ENCODE peak calls at places on chromosome 13, in five cellular contexts. S, P, Z, N and U are unnamed samples.

GRCh38 chr13:79320433-79320832 is 85.6 kb downstream of the RBM26 start:
- DNase-seq in S (no peak), P (no peak), Z (no peak), N (no peak), U (no peak)

GRCh38 chr13:42812311-42812710 is 30.9 kb downstream of the FAM216B start:
- DNase-seq in S (no peak), P (no peak), Z (no peak), N (no peak), U (no peak)

GRCh38 chr13:30153871-30154426 is 153.4 kb downstream of the KATNAL1 start:
- DNase-seq in S (no peak), P (no peak), Z (no peak), N (no peak), U (peak; percentile 55)

GRCh38 chr13:49300716-49301589 is 53.2 kb downstream of the CDADC1 start:
- DNase-seq in S (peak; percentile 71), P (peak; percentile 42), Z (no peak), N (peak; percentile 77), U (peak; percentile 87)

GRCh38 chr13:105333416-105333815 is 1202.0 kb downstream of the EFNB2 start:
- DNase-seq in S (no peak), P (no peak), Z (no peak), N (no peak), U (no peak)

GRCh38 chr13:90287521-90287920 is 1060.0 kb upstream of the MIR17HG start:
- DNase-seq in S (no peak), P (no peak), Z (no peak), N (no peak), U (no peak)

GRCh38 chr13:74771964-74772363 is 637.8 kb upstream of the KLF12 start:
- DNase-seq in S (no peak), P (no peak), Z (no peak), N (no peak), U (no peak)

GRCh38 chr13:60242231-60242630 is 78.5 kb upstream of the DIAPH3 start:
- DNase-seq in S (no peak), P (no peak), Z (no peak), N (no peak), U (no peak)

GRCh38 chr13:101614491-101614890 is 162.0 kb downstream of the ITGBL1 start:
- DNase-seq in S (no peak), P (no peak), Z (no peak), N (no peak), U (no peak)

GRCh38 chr13:31204592-31204991 is 4.8 kb downstream of the B3GLCT start:
- DNase-seq in S (peak; percentile 58), P (no peak), Z (no peak), N (peak; percentile 34), U (no peak)

GRCh38 chr13:105783261-105783660 is 752.2 kb downstream of the EFNB2 start:
- DNase-seq in S (no peak), P (no peak), Z (no peak), N (no peak), U (no peak)

GRCh38 chr13:103100795-103101194 is 34.6 kb upstream of the SLC10A2 start:
- DNase-seq in S (no peak), P (no peak), Z (no peak), N (no peak), U (no peak)

GRCh38 chr13:107803822-107804495 is 411.4 kb downstream of the LIG4 start:
- DNase-seq in S (no peak), P (no peak), Z (no peak), N (no peak), U (no peak)

GRCh38 chr13:61654501-61654900 is 238.9 kb upstream of the PCDH20 start:
- DNase-seq in S (no peak), P (no peak), Z (no peak), N (no peak), U (no peak)

GRCh38 chr13:92074658-92075057 is 676.2 kb downstream of the GPC5 start:
- DNase-seq in S (no peak), P (no peak), Z (no peak), N (peak; percentile 28), U (peak; percentile 65)

GRCh38 chr13:110281736-110282135 is 25.2 kb downstream of the COL4A1 start:
- DNase-seq in S (no peak), P (no peak), Z (no peak), N (no peak), U (no peak)
- TF ChIP-seq CREB1 in S (no peak), P (no peak), Z (no peak), N (no peak), U (no peak)

GRCh38 chr13:112225429-112226090 is 150.6 kb upstream of the SPACA7 start:
- DNase-seq in S (no peak), P (no peak), Z (no peak), N (no peak), U (no peak)

GRCh38 chr13:112227031-112227430 is 149.1 kb upstream of the SPACA7 start:
- DNase-seq in S (no peak), P (no peak), Z (no peak), N (no peak), U (no peak)

GRCh38 chr13:112229445-112229844 is 146.7 kb upstream of the SPACA7 start:
- DNase-seq in S (no peak), P (no peak), Z (no peak), N (no peak), U (no peak)

GRCh38 chr13:112222971-112223370 is 153.2 kb upstream of the SPACA7 start:
- DNase-seq in S (no peak), P (no peak), Z (no peak), N (no peak), U (no peak)

DNA sequence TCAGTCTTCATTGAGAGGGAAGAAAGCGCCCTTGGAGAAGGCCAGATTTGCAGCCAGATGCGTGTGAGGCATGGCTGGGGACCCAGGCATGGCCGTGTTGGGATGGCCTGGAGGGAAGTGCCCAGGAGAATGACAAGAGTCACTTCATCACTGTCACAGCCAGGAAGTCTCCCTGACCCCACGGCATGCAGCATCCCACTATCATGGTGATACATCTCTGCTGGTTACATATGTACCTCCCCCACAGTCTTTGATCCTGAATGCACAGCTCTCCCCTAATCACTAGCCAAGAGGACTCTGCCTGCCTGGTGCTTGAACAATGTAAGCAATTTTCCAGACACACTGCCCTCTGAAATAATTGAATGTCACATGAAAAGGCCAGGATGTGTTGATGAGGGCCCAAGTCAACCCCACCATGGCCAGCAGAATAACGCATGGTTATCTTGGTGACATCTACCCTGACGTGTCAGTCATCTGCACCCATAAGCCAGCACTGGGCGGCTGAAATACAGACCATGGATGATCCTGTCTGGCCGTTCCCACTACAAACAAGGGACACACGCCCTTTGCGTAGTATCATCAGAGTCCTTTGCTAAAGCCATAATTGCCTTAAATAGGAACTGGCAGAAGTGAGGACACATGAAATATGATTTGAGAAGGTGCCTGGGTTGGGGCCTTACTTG is 149.7 kb upstream of the SPACA7 start:
- DNase-seq in S (no peak), P (no peak), Z (no peak), N (no peak), U (no peak)
- TF ChIP-seq POLR2AphosphoS5 in S (no peak), P (no peak), Z (no peak), N (no peak), U (no peak)

GRCh38 chr13:52845766-52846566 is 2.5 kb downstream of the PCDH8 start:
- DNase-seq in S (no peak), P (no peak), Z (no peak), N (no peak), U (peak; percentile 82)
- TF ChIP-seq EZH2 in S (no peak), P (no peak), Z (no peak), N (no peak), U (no peak)

DNA sequence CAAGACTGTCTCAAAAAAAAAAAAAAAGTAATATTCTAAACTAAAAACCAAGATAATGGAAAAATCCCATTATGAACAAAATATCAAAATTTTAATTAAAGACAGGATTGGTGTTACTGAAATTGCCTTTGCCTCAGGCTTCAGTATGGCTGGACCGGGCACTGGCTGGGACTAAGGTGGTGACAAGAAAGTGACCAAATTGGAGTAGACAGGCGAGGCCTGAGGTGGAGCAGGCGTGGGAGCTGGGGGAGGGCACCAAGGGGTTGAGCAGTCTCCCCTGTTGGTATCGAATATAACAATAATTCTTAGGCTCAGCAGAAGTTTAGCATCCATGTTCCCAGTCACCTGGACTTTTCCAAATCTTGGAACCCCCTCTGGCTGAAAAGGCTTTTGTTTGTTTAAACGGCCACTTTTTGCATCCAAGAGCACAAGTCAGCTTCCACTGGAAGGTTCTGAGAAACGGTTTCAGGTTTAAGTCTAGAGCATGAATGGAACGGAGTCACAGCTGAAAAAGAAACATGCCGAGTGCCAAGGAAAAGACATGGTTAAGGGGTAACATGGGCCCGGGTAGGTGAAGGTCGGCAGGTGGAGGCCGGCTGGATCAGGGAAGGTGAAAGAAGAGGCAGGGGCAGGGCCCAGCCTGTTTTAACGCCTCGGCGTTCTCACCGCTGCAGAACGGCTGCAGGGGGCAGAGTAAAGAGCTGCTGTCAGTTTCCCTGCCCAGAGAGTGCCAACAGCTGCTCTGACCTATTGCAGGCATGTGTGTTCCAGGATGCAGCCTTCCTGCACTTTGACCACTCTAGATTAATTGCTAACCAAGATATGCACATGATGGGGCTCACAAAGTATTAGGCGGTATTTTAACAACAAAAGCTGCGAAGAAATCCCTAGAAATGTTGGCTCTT is 104.4 kb downstream of the TM9SF2 start:
- DNase-seq in S (peak; percentile 17), P (no peak), Z (no peak), N (peak; percentile 78), U (peak; percentile 75)
- TF ChIP-seq CREB1 in S (no peak), P (no peak), Z (no peak), N (no peak), U (no peak)

DNA sequence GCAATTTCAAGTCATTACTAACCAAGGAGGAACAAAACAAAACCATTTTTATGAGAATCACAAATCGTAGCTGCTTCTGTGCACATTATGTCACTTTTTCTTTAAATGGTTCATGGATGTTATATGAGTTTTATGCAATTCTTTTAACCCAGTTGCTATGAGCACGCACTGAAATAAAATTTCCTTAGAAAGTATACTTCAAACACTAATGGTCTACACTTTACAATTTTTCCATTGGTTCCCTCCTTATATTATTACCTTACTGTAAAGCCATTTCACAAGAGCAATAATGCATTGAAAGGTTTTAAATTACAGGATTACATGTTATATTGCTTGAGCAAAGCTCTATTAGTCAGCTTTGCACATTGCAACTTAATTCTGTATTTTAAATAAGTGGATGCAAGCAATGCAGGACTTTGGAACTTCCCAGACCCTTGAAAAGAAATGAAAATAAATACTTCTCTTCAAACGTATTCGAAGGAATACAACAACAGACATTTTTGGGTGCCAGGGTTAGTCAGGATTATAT is 318.7 kb downstream of the PCDH9 start:
- DNase-seq in S (no peak), P (no peak), Z (no peak), N (no peak), U (no peak)
- TF ChIP-seq POLR2AphosphoS5 in S (no peak), P (no peak), Z (no peak), N (no peak), U (no peak)

DNA sequence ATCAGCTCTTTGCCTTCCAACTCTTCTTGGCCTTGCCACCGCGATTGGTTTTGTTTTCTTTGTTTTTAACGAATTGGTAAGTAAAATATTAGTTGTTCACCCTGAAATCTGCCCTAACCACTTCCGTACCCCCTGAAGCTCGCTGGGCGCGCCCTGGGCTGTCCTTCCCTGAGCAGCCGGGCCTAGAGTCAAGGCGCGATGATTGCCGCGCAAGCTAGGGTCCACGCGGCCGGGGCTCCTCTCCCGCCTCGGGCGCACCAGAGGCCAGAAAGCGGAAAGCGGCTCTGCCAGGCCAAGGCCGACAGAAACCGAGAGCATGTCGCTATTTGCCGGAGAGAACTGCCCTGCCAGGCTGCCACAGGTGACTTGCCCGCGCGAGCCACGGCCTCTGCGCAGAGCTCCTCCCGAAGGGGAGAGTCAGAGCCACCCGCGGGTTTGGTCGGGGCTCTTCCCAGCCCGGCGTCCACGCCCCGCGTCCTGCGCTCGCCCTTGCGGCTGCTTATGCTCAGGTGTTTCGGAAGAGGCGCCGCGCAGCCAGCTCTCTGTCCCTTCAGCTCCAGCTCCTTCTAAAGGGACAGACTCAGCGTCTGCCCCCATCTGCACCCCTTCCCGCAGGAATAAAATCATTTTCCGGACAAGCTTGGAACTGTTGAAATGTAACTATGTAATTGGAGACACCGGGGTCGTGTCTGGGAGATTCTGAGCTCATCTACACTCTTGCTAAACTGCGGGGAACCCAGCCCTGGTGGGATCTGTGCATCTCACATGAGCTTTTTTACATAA is 6.7 kb upstream of the CDX2 start:
- DNase-seq in S (no peak), P (no peak), Z (no peak), N (no peak), U (no peak)
- TF ChIP-seq EZH2 in S (no peak), P (no peak), Z (peak; percentile 100), N (no peak), U (peak; percentile 99)

GRCh38 chr13:110546933-110547332 is 14.6 kb downstream of the RAB20 start:
- DNase-seq in S (no peak), P (no peak), Z (no peak), N (peak; percentile 80), U (no peak)
- TF ChIP-seq CREB1 in S (no peak), P (no peak), Z (no peak), N (no peak), U (no peak)